ENCODE peak calls at places on chromosome 3, in six cellular contexts. One of them, this sample, is unnamed.

GRCh38 chr3:64728994-64729393 is 41.2 kb upstream of the ADAMTS9 start:
- DNase-seq in AG04450: no peak
- DNase-seq in cerebellum: no peak
- DNase-seq in GM23338: no peak
- DNase-seq in T1000: no peak
- DNase-seq in CD4-positive, alpha-beta T cell: no peak
- DNase-seq in this sample: no peak

GRCh38 chr3:38829404-38829803 is 13.4 kb upstream of the SCN10A start:
- DNase-seq in CD4-positive, alpha-beta T cell: no peak
- DNase-seq in GM23338: no peak
- DNase-seq in AG04450: peak
- DNase-seq in cerebellum: no peak
- DNase-seq in T1000: peak
- DNase-seq in this sample: no peak

GRCh38 chr3:47007001-47007400 is 27.5 kb downstream of the NBEAL2 start:
- DNase-seq in CD4-positive, alpha-beta T cell: no peak
- DNase-seq in T1000: no peak
- DNase-seq in GM23338: no peak
- DNase-seq in cerebellum: no peak
- DNase-seq in AG04450: no peak
- DNase-seq in this sample: no peak

GRCh38 chr3:171132873-171133272 is 106.4 kb upstream of the SLC2A2 start:
- DNase-seq in CD4-positive, alpha-beta T cell: no peak
- DNase-seq in T1000: peak
- DNase-seq in cerebellum: no peak
- DNase-seq in AG04450: peak
- DNase-seq in GM23338: no peak
- DNase-seq in this sample: no peak

GRCh38 chr3:74531491-74531890 is 83.0 kb downstream of the CNTN3 start:
- DNase-seq in CD4-positive, alpha-beta T cell: no peak
- DNase-seq in GM23338: no peak
- DNase-seq in cerebellum: no peak
- DNase-seq in AG04450: no peak
- DNase-seq in T1000: no peak
- DNase-seq in this sample: no peak

GRCh38 chr3:133994166-133994910 is 35.4 kb downstream of the SLCO2A1 start:
- DNase-seq in CD4-positive, alpha-beta T cell: no peak
- DNase-seq in GM23338: no peak
- DNase-seq in T1000: no peak
- DNase-seq in AG04450: no peak
- DNase-seq in cerebellum: no peak
- DNase-seq in this sample: no peak

GRCh38 chr3:188956839-188957489 is 214.8 kb upstream of the TPRG1 start:
- DNase-seq in T1000: no peak
- DNase-seq in CD4-positive, alpha-beta T cell: no peak
- DNase-seq in AG04450: no peak
- DNase-seq in cerebellum: peak
- DNase-seq in GM23338: peak
- DNase-seq in this sample: peak

GRCh38 chr3:149701977-149702350 is 44.1 kb upstream of the WWTR1 start:
- DNase-seq in GM23338: no peak
- DNase-seq in T1000: no peak
- DNase-seq in CD4-positive, alpha-beta T cell: no peak
- DNase-seq in cerebellum: no peak
- DNase-seq in AG04450: no peak
- DNase-seq in this sample: no peak

GRCh38 chr3:53776494-53777101 is 69.6 kb downstream of the CHDH start:
- DNase-seq in CD4-positive, alpha-beta T cell: no peak
- DNase-seq in cerebellum: no peak
- DNase-seq in T1000: no peak
- DNase-seq in GM23338: no peak
- DNase-seq in AG04450: no peak
- DNase-seq in this sample: no peak

GRCh38 chr3:3827111-3827510 is 27.9 kb downstream of the LRRN1 start:
- DNase-seq in AG04450: no peak
- DNase-seq in cerebellum: no peak
- DNase-seq in CD4-positive, alpha-beta T cell: no peak
- DNase-seq in GM23338: no peak
- DNase-seq in T1000: no peak
- DNase-seq in this sample: no peak

GRCh38 chr3:50205719-50206276 is 727 bp downstream of the SLC38A3 start:
- DNase-seq in cerebellum: no peak
- DNase-seq in GM23338: peak
- DNase-seq in T1000: no peak
- DNase-seq in CD4-positive, alpha-beta T cell: no peak
- DNase-seq in AG04450: no peak
- DNase-seq in this sample: peak

GRCh38 chr3:57917611-57918010 is 90.6 kb upstream of the FLNB start:
- DNase-seq in T1000: no peak
- DNase-seq in AG04450: no peak
- DNase-seq in cerebellum: no peak
- DNase-seq in CD4-positive, alpha-beta T cell: no peak
- DNase-seq in GM23338: no peak
- DNase-seq in this sample: no peak

This sample was measured in naive B cell.